ENCODE peak calls at places on chromosome 18, in five cellular contexts. E is heart right ventricle; D is CD4-positive, alpha-beta T cell; Z is HCT116; O is lower lobe of right lung. C is an unnamed sample. For H3K9me3, the result is how much of the 10 kb centered on the place peaks cover.

GRCh38 chr18:49892148-49892924 is 79.0 kb upstream of the ACAA2 start:
- DNase-seq in O (no peak), Z (peak), E (no peak), D (no peak), C (no peak)

GRCh38 chr18:55256568-55257289 is 297.5 kb upstream of the CCDC68 start:
- DNase-seq in O (no peak), Z (no peak), D (no peak), E (no peak), C (no peak)

GRCh38 chr18:2971741-2972552 is 41.0 kb downstream of the LPIN2 start:
- DNase-seq in O (peak), E (peak), Z (no peak), D (peak), C (no peak)

GRCh38 chr18:36130039-36130831 is 536 bp downstream of the ELP2 start:
- DNase-seq in D (no peak), Z (no peak), O (no peak), E (no peak), C (no peak)

GRCh38 chr18:21636769-21637168 is 24.7 kb downstream of the SNRPD1 start:
- DNase-seq in E (no peak), O (no peak), D (no peak), Z (no peak), C (no peak)

GRCh38 chr18:43661570-43661969 is 384.3 kb upstream of the SYT4 start:
- DNase-seq in Z (no peak), E (no peak), D (no peak), O (no peak), C (no peak)

GRCh38 chr18:47287911-47288635 is 36.6 kb upstream of the SKOR2 start:
- DNase-seq in D (no peak), O (no peak), Z (no peak), E (no peak), C (no peak)

GRCh38 chr18:51417643-51418483 is 220.4 kb upstream of the MEX3C start:
- DNase-seq in E (no peak), Z (no peak), O (no peak), D (no peak), C (no peak)

GRCh38 chr18:47964086-47964485 is 33.6 kb upstream of the SMAD2 start:
- DNase-seq in E (no peak), Z (no peak), D (no peak), O (no peak), C (no peak)

GRCh38 chr18:48227206-48227605 is 182.0 kb downstream of the ZBTB7C start:
- DNase-seq in E (no peak), O (no peak), D (no peak), Z (no peak), C (no peak)

GRCh38 chr18:40035951-40036350 is 1919.1 kb upstream of the PIK3C3 start:
- DNase-seq in E (no peak), D (no peak), O (no peak), Z (no peak), C (no peak)

GRCh38 chr18:25256439-25256838 is 95.5 kb downstream of the ZNF521 start:
- DNase-seq in Z (no peak), D (no peak), E (no peak), O (no peak), C (no peak)

GRCh38 chr18:26756556-26756955 is 109.0 kb downstream of the AQP4 start:
- DNase-seq in D (no peak), E (no peak), O (no peak), Z (no peak), C (no peak)

GRCh38 chr18:4433762-4434161 is 21.3 kb downstream of the DLGAP1 start:
- DNase-seq in E (no peak), D (no peak), Z (no peak), O (no peak), C (no peak)

GRCh38 chr18:58715540-58715939 is 44.3 kb downstream of the MALT1 start:
- DNase-seq in O (no peak), Z (no peak), D (no peak), E (no peak), C (no peak)

GRCh38 chr18:12417687-12418086 is 10.0 kb downstream of the PRELID3A start:
- DNase-seq in O (no peak), E (no peak), D (no peak), Z (no peak), C (no peak)

GRCh38 chr18:72555101-72555500 is 11.0 kb upstream of the CBLN2 start:
- DNase-seq in Z (no peak), D (no peak), E (no peak), O (no peak), C (no peak)

GRCh38 chr18:49527631-49528327 is 34.1 kb upstream of the LIPG start:
- DNase-seq in D (no peak), E (no peak), O (no peak), Z (no peak), C (no peak)

GRCh38 chr18:73896685-73897084 is 250.9 kb downstream of the FBXO15 start:
- DNase-seq in E (no peak), Z (no peak), D (no peak), O (no peak), C (no peak)

GRCh38 chr18:36297419-36298112 is at the start of gene FHOD3:
- DNase-seq in Z (no peak), E (peak), O (peak), D (no peak), C (no peak)

GRCh38 chr18:59779979-59780378 is 82.8 kb upstream of the CCBE1 start:
- DNase-seq in D (no peak), Z (no peak), O (no peak), E (no peak), C (no peak)

GRCh38 chr18:34467059-34467458 is 242.3 kb upstream of the NOL4 start:
- DNase-seq in D (no peak), O (no peak), Z (no peak), E (no peak), C (no peak)

GRCh38 chr18:50218432-50219197 is 23.7 kb upstream of the MYO5B start:
- DNase-seq in O (no peak), D (peak), E (no peak), Z (peak), C (no peak)

GRCh38 chr18:4254840-4255239 is 200.3 kb downstream of the DLGAP1 start:
- DNase-seq in O (no peak), Z (no peak), D (no peak), E (no peak), C (no peak)

GRCh38 chr18:13813271-13813849 is 10.6 kb upstream of the MC5R start:
- DNase-seq in O (no peak), D (peak), E (peak), Z (peak), C (no peak)

GRCh38 chr18:52007109-52007508 is 332.9 kb upstream of the DCC start:
- DNase-seq in Z (no peak), O (no peak), E (no peak), D (no peak), C (no peak)

GRCh38 chr18:9380571-9381390 is 46.2 kb downstream of the TWSG1 start:
- DNase-seq in Z (no peak), E (no peak), D (no peak), O (no peak), C (no peak)

DNA sequence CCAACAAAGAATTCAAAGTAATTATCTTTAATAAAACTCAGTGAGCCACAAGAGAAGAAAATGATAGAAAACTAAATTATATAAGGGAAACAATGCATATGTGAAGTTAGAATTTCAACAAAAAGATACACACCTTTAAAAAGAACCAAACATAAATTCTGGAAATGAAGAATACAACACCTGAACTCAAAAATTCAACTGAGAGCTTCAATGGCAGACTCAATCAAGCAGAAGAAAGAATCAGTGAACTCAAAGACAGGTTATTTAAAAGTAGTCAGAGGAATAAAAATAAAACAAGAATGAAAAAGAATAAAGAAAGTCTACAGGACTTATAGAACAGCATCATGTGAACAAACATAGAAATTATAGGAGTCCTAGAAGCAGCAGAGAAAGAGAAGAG is 73.4 kb downstream of the L3MBTL4 start:
- DNase-seq in O (no peak), E (no peak), D (no peak), Z (no peak), C (no peak)
- H3K9me3 ChIP-seq in O (under half), E (under half), D (under half), Z (under half), C (under half)

DNA sequence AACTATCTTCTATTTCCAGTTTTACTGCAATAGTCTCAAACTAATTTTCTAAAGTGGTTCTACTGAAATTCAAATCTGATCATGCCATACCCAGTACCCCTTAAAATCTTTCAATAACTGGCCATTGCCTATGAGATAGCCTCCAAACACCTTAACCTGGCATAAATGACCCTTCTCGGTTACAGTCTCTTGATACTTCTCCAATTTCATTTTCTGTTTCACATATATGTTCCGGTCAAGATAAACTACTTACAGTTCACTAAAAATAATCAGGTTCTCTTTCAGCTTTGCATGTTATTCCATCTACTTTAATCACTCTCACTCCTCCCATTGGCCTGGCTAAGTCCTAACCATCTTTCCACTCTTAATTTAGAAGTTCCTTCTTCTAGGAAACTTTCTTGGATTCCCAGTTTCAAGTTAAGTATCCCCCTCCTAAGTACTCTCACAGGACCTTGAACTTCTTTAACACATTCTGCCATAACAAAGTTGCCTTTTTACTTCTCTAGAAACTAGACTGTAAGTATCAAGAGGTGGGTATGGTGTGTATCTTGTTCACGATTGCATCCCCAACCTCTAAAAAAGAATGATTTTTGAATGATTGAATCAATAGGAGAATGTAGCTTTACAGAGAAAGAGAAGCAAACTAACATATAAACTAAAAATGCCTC is 110.2 kb upstream of the RBBP8 start:
- DNase-seq in E (no peak), O (no peak), Z (no peak), D (no peak), C (no peak)
- H3K27ac ChIP-seq in E (no peak), O (no peak), Z (peak), D (no peak), C (peak)

DNA sequence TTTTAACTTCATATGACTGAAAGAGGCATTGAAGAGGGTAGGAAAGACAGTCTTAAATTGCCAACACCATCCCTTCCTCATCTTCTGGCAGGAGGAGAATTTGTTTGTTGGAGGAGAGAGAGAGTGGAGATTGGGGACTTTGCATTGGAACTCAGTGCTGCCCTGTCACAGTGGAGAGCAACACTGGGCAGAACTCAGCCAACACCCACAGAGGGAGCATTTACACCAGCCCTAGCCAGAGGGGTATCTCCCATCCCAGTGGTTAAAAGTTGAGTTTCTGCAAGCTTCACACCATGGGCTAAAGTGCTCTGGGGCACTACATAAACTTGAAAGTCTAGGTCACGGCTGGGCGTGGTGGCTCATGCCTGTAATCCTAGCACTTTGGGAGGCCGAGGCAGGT is 174.1 kb downstream of the ANKRD30B start:
- DNase-seq in E (no peak), Z (no peak), D (no peak), O (no peak), C (no peak)
- H3K9me3 ChIP-seq in E (under half), Z (under half), D (under half), O (under half), C (under half)

GRCh38 chr18:31500161-31500688 is 2.2 kb downstream of the DSG2 start:
- DNase-seq in Z (no peak), E (no peak), O (no peak), D (no peak), C (no peak)

GRCh38 chr18:31497711-31498449 is at the start of gene DSG2:
- DNase-seq in Z (no peak), D (no peak), E (peak), O (peak), C (peak)

GRCh38 chr18:31498450-31499156 is 626 bp downstream of the DSG2 start:
- DNase-seq in D (no peak), O (no peak), E (no peak), Z (no peak), C (no peak)

GRCh38 chr18:31497404-31497710 is 620 bp upstream of the DSG2 start:
- DNase-seq in O (no peak), E (peak), Z (no peak), D (no peak), C (no peak)

GRCh38 chr18:31499157-31499524 is 1.2 kb downstream of the DSG2 start:
- DNase-seq in D (no peak), E (no peak), O (no peak), Z (no peak), C (no peak)
- H3K27ac ChIP-seq in D (no peak), E (no peak), O (no peak), Z (peak), C (peak)

DNA sequence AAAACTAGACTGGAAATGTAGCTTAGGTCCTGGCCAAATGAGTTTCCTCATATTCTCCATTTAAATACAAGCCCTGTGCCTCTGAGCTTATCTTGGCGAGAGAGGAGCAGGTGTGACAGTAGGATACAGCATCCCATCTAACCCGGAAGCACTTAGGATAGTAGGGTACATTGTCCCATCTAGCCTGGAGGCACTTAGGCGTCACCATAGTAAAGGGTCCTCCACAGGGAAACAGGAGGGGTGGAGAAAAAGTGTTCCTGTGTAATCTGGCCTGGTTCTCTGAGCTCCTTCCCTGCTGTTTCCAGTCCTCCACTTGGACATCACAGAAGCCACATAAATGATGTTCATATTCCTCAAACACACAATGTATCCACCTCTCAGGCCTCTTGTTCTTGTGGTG is 301.4 kb downstream of the GALR1 start:
- DNase-seq in D (no peak), Z (no peak), E (no peak), O (no peak), C (no peak)
- H3K9me3 ChIP-seq in D (under half), Z (under half), E (under half), O (under half), C (under half)

GRCh38 chr18:75811156-75811555 is 383.7 kb upstream of the SMIM21 start:
- DNase-seq in Z (no peak), D (no peak), O (no peak), E (no peak), C (no peak)
- H3K27ac ChIP-seq in Z (no peak), D (no peak), O (peak), E (no peak), C (no peak)

GRCh38 chr18:62732631-62733030 is 17.3 kb downstream of the PHLPP1 start:
- DNase-seq in E (no peak), O (no peak), Z (no peak), D (no peak), C (no peak)
- H3K9me3 ChIP-seq in E (under half), O (under half), Z (under half), D (under half), C (under half)

GRCh38 chr18:70151554-70152130 is 53.8 kb downstream of the RTTN start:
- DNase-seq in D (no peak), O (no peak), E (no peak), Z (no peak), C (no peak)
- H3K27ac ChIP-seq in D (no peak), O (no peak), E (no peak), Z (no peak), C (no peak)

GRCh38 chr18:78660311-78660710 is 319.3 kb upstream of the SALL3 start:
- DNase-seq in Z (no peak), E (no peak), D (no peak), O (no peak), C (no peak)

GRCh38 chr18:78664048-78664447 is 315.6 kb upstream of the SALL3 start:
- DNase-seq in D (no peak), O (no peak), Z (no peak), E (no peak), C (no peak)

GRCh38 chr18:78664851-78665250 is 314.8 kb upstream of the SALL3 start:
- DNase-seq in O (no peak), D (no peak), E (no peak), Z (no peak), C (no peak)

GRCh38 chr18:78661316-78661715 is 318.3 kb upstream of the SALL3 start:
- DNase-seq in E (no peak), Z (no peak), O (no peak), D (no peak), C (peak)

GRCh38 chr18:78662879-78663278 is 316.7 kb upstream of the SALL3 start:
- DNase-seq in O (no peak), D (no peak), Z (no peak), E (no peak), C (no peak)
- H3K9me3 ChIP-seq in O (under half), D (under half), Z (under half), E (under half), C (under half)

GRCh38 chr18:45667056-45667455 is 51.8 kb downstream of the SLC14A2 start:
- DNase-seq in E (no peak), D (no peak), Z (no peak), O (no peak), C (no peak)
- H3K27ac ChIP-seq in E (peak), D (no peak), Z (no peak), O (peak), C (no peak)